ENCODE peak calls at places on chromosome 18, in six cellular contexts. B, U, L, N, O and S are unnamed samples.

GRCh38 chr18:2191180-2191790 is 380.0 kb downstream of the METTL4 start:
- DNase-seq in U (no peak), O (no peak), B (no peak), L (no peak), N (no peak), S (no peak)

GRCh38 chr18:74116628-74117554 is 30.7 kb downstream of the FBXO15 start:
- DNase-seq in O (no peak), U (no peak), N (peak), L (peak), B (peak), S (peak)

GRCh38 chr18:49967171-49967570 is 153.8 kb upstream of the ACAA2 start:
- DNase-seq in O (no peak), L (no peak), N (no peak), B (no peak), U (no peak), S (no peak)

GRCh38 chr18:11512096-11513030 is 97.0 kb upstream of the SLC35G4 start:
- DNase-seq in N (no peak), O (no peak), B (peak), L (no peak), U (no peak), S (no peak)

GRCh38 chr18:46700026-46700425 is 43.0 kb upstream of the LOXHD1 start:
- DNase-seq in L (no peak), U (no peak), O (no peak), B (no peak), N (no peak), S (no peak)

GRCh38 chr18:34121157-34121807 is 103.4 kb downstream of the NOL4 start:
- DNase-seq in U (no peak), O (no peak), N (no peak), B (no peak), L (peak), S (no peak)

GRCh38 chr18:50334546-50335152 is 40.2 kb upstream of the SKA1 start:
- DNase-seq in U (no peak), B (no peak), O (no peak), L (no peak), N (no peak), S (no peak)

GRCh38 chr18:5167827-5168226 is 29.2 kb downstream of the AKAIN1 start:
- DNase-seq in B (no peak), U (no peak), O (no peak), N (peak), L (no peak), S (no peak)

GRCh38 chr18:33583901-33584300 is 5.9 kb downstream of the ASXL3 start:
- DNase-seq in N (no peak), O (no peak), B (no peak), U (no peak), L (no peak), S (no peak)